ENCODE peak calls at places on chromosomes 2 and 18, in ten cellular contexts. E is A549, L is spleen, U is adrenal gland, T is esophagus squamous epithelium, V is IMR-90, W is H1, F is NB4, Z is gastrocnemius medialis, O is right lobe of liver. R is an unnamed sample.
A peak's percentile ranks its signal among the peaks of the same experiment; 100 is the strongest.

GRCh38 chr2:79977782-79978181 is 326.8 kb downstream of the LRRTM1 start:
- DNase-seq in O (no peak), E (no peak), L (no peak), T (no peak), Z (no peak), U (no peak), V (peak; percentile 56), W (peak; percentile 5), F (no peak), R (no peak)

GRCh38 chr18:21914739-21915319 is 174.2 kb downstream of the MIB1 start:
- DNase-seq in U (peak; percentile 46), W (no peak), Z (no peak), V (peak; percentile 62), O (no peak), T (no peak), E (peak; percentile 14), L (no peak), F (peak; percentile 49), R (peak; percentile 13)

GRCh38 chr2:131030478-131030971 is 62.7 kb downstream of the FAM168B start:
- DNase-seq in W (no peak), F (no peak), T (no peak), E (no peak), Z (no peak), U (peak; percentile 34), L (peak; percentile 64), V (no peak), O (no peak), R (no peak)

GRCh38 chr18:9771261-9771976 is 63.3 kb downstream of the RAB31 start:
- DNase-seq in U (peak; percentile 92), W (peak; percentile 59), E (peak; percentile 38), L (peak; percentile 93), Z (peak; percentile 57), V (peak; percentile 57), T (no peak), O (peak; percentile 80), F (peak; percentile 77), R (peak; percentile 81)

GRCh38 chr2:241129086-241129871 is 20.0 kb downstream of the PASK start:
- DNase-seq in E (no peak), W (no peak), V (no peak), O (peak; percentile 28), U (no peak), L (peak; percentile 69), F (no peak), T (no peak), Z (no peak), R (no peak)

GRCh38 chr2:75464348-75464946 is 96.3 kb downstream of the EVA1A start:
- DNase-seq in V (peak; percentile 52), T (no peak), E (peak; percentile 6), Z (no peak), O (no peak), W (no peak), F (peak; percentile 9), L (no peak), U (no peak), R (peak; percentile 4)

GRCh38 chr2:26786207-26787023 is 559 bp downstream of the CENPA start:
- DNase-seq in F (peak; percentile 54), L (peak; percentile 59), O (no peak), U (no peak), Z (no peak), W (no peak), T (no peak), V (no peak), E (peak; percentile 47), R (peak; percentile 79)

GRCh38 chr2:17644997-17645715 is 104.7 kb downstream of the VSNL1 start:
- DNase-seq in V (peak; percentile 41), W (no peak), F (no peak), L (no peak), T (no peak), Z (no peak), O (no peak), U (no peak), E (no peak), R (no peak)

GRCh38 chr2:68319397-68320117 is at the start of gene CNRIP1:
- DNase-seq in F (peak; percentile 72), L (peak; percentile 87), E (peak; percentile 18), Z (peak; percentile 48), V (peak; percentile 83), U (peak; percentile 62), W (no peak), T (no peak), O (peak; percentile 59), R (peak; percentile 83)
- TF ChIP-seq POLR2A in F (no peak), L (no peak), E (no peak), Z (peak; percentile 54), V (no peak), U (peak; percentile 41), W (no peak), T (peak; percentile 59), O (peak; percentile 38), R (no peak)

GRCh38 chr2:169717691-169718063 is 16.0 kb upstream of the KLHL23 start:
- DNase-seq in W (no peak), V (no peak), E (no peak), L (no peak), F (no peak), T (no peak), O (no peak), U (no peak), Z (no peak), R (no peak)

GRCh38 chr2:169715379-169716228 is 18.0 kb upstream of the KLHL23 start:
- DNase-seq in Z (no peak), E (no peak), V (peak; percentile 41), F (no peak), O (peak; percentile 79), T (no peak), U (peak; percentile 24), L (no peak), W (no peak), R (peak; percentile 84)

GRCh38 chr2:169716229-169716886 is 17.3 kb upstream of the KLHL23 start:
- DNase-seq in F (no peak), O (no peak), Z (no peak), E (no peak), W (no peak), L (no peak), U (no peak), T (no peak), V (peak; percentile 83), R (peak; percentile 93)

GRCh38 chr2:169718930-169719504 is 14.6 kb upstream of the KLHL23 start:
- DNase-seq in L (no peak), F (no peak), U (no peak), W (no peak), E (no peak), T (no peak), V (no peak), Z (no peak), O (no peak), R (no peak)

DNA sequence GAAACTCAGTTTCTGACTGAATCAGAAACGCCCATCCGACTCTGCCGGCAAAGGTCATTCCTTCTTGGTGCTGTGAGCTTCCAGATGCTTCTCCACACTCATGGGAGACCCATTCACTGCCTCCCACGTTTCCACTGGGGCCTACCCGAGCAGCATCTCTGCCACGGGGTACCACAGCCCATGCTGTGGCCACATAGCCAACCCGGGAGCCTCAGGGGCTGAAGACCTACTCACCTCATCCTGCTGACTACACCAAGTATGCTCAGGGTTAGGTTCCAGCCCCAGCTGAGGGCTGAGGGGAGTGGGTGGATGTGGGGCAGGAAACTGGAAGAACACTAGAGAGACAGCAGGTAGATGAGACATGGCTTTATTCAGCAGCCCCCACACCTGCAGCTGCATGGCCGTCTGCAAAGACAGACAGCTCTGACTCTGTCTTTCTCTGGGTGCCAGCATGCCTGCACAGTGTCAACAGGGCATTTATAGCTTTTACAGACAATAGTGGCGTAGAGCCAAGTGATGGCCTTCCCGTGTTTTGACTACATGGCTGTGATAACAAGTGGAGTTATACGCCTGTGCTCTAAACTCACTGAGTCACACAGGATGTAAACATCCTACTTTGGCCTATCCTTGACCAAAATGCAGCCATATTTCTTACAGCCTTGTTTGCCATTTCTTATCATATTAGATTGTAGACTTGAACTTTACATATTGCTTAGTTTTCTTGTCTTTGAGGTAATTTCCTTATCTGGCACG is 16.5 kb upstream of the KLHL23 start:
- DNase-seq in O (no peak), W (no peak), T (no peak), L (no peak), Z (no peak), V (peak; percentile 28), F (no peak), E (no peak), U (peak; percentile 32), R (no peak)
- TF ChIP-seq POLR2A in O (no peak), W (no peak), T (no peak), L (no peak), Z (no peak), V (no peak), F (no peak), E (no peak), U (no peak), R (no peak)

DNA sequence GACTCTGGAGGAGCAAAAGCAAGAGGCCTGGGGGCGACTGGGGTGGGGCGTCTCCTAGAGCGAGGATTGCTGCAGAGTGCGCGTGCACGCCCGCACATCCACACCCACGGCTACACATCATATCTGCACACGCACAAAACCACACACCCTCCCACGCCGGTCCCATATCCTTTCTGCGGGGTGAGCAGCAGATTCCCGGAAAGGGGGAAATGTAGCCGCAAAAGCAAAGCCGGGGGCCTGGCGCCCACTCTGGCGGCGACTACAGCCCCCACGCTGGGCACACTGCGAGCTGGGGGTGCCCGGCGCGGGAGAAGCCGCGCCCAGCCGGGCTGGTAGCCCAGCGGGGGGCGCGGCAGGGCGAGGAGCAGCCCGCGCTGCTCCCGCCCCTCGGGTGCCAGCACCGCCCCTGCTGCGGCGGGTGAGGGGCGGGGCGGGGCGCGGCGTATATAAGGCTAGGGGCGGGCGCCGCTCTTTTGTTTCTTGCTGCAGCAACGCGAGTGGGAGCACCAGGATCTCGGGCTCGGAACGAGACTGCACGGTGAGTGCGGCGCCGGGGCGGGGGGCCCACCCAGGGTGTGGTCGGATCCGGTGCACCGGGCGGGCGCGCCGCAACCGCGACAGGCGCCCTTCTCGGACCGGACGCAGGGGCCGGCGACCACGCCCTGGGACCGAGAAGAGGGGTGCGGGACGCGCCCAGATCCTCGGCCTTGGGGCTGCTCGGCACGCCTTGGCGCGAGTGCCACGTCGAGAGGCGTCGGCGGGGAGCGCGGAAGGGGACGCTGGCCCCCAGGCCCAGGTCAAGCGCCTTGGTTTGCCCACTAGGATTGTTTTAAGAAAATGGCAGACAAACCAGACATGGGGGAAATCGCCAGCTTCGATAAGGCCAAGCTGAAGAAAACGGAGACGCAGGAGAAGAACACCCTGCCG is at the start of gene TMSB10:
- DNase-seq in E (peak; percentile 82), Z (peak; percentile 56), O (peak; percentile 90), T (peak; percentile 55), U (peak; percentile 85), W (no peak), F (peak; percentile 88), V (peak; percentile 80), L (peak; percentile 97), R (peak; percentile 76)
- TF ChIP-seq POLR2A in E (peak; percentile 98), Z (peak; percentile 74), O (peak; percentile 98), T (peak; percentile 99), U (peak; percentile 93), W (peak; percentile 70), F (peak; percentile 95), V (peak; percentile 99), L (peak; percentile 87), R (peak; percentile 74)

DNA sequence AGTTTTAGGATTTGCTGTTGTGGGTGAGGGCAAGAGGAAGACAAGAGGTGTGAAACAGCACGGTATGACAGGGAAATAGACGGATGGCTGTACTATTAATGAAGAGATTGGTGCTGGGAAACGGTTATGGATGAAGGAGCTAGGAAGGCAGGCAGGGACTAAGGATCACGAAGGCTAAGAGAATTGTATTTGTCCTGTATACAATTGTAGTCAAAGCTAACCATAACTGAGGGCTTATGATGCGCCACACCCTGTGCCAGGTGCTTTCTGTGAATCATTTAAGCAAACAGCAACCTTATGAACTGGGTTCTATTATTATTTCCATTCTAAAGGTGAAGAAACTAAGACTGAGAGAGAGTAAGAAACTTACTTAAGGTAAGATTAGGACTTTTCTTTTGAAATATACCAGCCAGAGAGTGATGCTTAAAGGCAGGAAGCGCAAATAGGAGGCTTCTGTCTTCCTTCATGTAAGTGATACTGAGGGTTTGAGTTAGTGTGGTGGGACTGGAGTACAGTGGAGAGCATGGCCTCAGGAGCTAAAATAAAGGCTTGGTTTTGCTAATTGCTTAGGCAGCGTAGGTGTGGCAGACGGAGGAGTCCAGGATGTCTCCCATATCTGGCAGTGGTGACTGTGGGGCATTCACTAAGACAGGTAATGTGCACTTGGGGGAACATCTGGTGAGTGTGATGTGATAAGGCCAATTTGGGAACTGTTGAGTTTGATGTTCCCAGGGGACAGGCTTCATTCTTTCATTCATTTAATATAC is 85.8 kb downstream of the PLEKHM3 start:
- DNase-seq in O (no peak), Z (no peak), F (no peak), E (no peak), W (no peak), L (no peak), V (no peak), U (no peak), T (no peak), R (no peak)
- TF ChIP-seq POLR2A in O (no peak), Z (no peak), F (no peak), E (no peak), W (no peak), L (no peak), V (no peak), U (no peak), T (no peak), R (no peak)

R was measured in erythroblast.